ENCODE peak calls at places on chromosomes 13 and 19, in six cellular contexts. One of them, this sample, is unnamed.

GRCh38 chr19:10503002-10503789 is at the start of gene KEAP1:
- DNase-seq in mucosa of descending colon: peak; percentile 78
- DNase-seq in stimulated activated CD4-positive, alpha-beta T cell treated with anti-CD3 and anti-CD28 coated beads, Interleukin-4, amount 100 ng/mL, for 24 hours: peak; percentile 48
- DNase-seq in GM23338: peak; percentile 75
- DNase-seq in foreskin fibroblast: peak; percentile 61
- DNase-seq in T-helper 2 cell: peak; percentile 18
- DNase-seq in this sample: peak; percentile 29

GRCh38 chr13:40940841-40941240 is 78.3 kb downstream of the ELF1 start:
- DNase-seq in stimulated activated CD4-positive, alpha-beta T cell treated with anti-CD3 and anti-CD28 coated beads, Interleukin-4, amount 100 ng/mL, for 24 hours: no peak
- DNase-seq in T-helper 2 cell: no peak
- DNase-seq in GM23338: no peak
- DNase-seq in mucosa of descending colon: no peak
- DNase-seq in foreskin fibroblast: peak; percentile 28
- DNase-seq in this sample: no peak

GRCh38 chr13:76512676-76513277 is 373.4 kb downstream of the KCTD12 start:
- DNase-seq in T-helper 2 cell: no peak
- DNase-seq in mucosa of descending colon: no peak
- DNase-seq in foreskin fibroblast: peak; percentile 94
- DNase-seq in GM23338: no peak
- DNase-seq in stimulated activated CD4-positive, alpha-beta T cell treated with anti-CD3 and anti-CD28 coated beads, Interleukin-4, amount 100 ng/mL, for 24 hours: no peak
- DNase-seq in this sample: peak; percentile 74

GRCh38 chr19:35703343-35703742 is 1.0 kb upstream of the ZBTB32 start:
- DNase-seq in stimulated activated CD4-positive, alpha-beta T cell treated with anti-CD3 and anti-CD28 coated beads, Interleukin-4, amount 100 ng/mL, for 24 hours: no peak
- DNase-seq in mucosa of descending colon: no peak
- DNase-seq in T-helper 2 cell: no peak
- DNase-seq in foreskin fibroblast: no peak
- DNase-seq in GM23338: peak; percentile 65
- DNase-seq in this sample: no peak

GRCh38 chr19:49637865-49638350 is 2.0 kb downstream of the RRAS start:
- DNase-seq in foreskin fibroblast: peak; percentile 94
- DNase-seq in GM23338: peak; percentile 71
- DNase-seq in T-helper 2 cell: no peak
- DNase-seq in stimulated activated CD4-positive, alpha-beta T cell treated with anti-CD3 and anti-CD28 coated beads, Interleukin-4, amount 100 ng/mL, for 24 hours: no peak
- DNase-seq in mucosa of descending colon: peak; percentile 93
- DNase-seq in this sample: peak; percentile 93

GRCh38 chr13:109454167-109454917 is 332.0 kb downstream of the IRS2 start:
- DNase-seq in GM23338: no peak
- DNase-seq in stimulated activated CD4-positive, alpha-beta T cell treated with anti-CD3 and anti-CD28 coated beads, Interleukin-4, amount 100 ng/mL, for 24 hours: no peak
- DNase-seq in foreskin fibroblast: no peak
- DNase-seq in T-helper 2 cell: no peak
- DNase-seq in mucosa of descending colon: no peak
- DNase-seq in this sample: no peak

GRCh38 chr19:56942749-56943148 is 102.2 kb upstream of the PEG3 start:
- DNase-seq in GM23338: no peak
- DNase-seq in mucosa of descending colon: no peak
- DNase-seq in foreskin fibroblast: no peak
- DNase-seq in stimulated activated CD4-positive, alpha-beta T cell treated with anti-CD3 and anti-CD28 coated beads, Interleukin-4, amount 100 ng/mL, for 24 hours: no peak
- DNase-seq in T-helper 2 cell: no peak
- DNase-seq in this sample: no peak

GRCh38 chr13:59229861-59230260 is 933.9 kb downstream of the DIAPH3 start:
- DNase-seq in mucosa of descending colon: no peak
- DNase-seq in GM23338: no peak
- DNase-seq in stimulated activated CD4-positive, alpha-beta T cell treated with anti-CD3 and anti-CD28 coated beads, Interleukin-4, amount 100 ng/mL, for 24 hours: no peak
- DNase-seq in T-helper 2 cell: no peak
- DNase-seq in foreskin fibroblast: no peak
- DNase-seq in this sample: no peak

GRCh38 chr19:46608178-46608577 is 7.0 kb downstream of the CALM3 start:
- DNase-seq in mucosa of descending colon: peak; percentile 17
- DNase-seq in GM23338: no peak
- DNase-seq in foreskin fibroblast: no peak
- DNase-seq in T-helper 2 cell: no peak
- DNase-seq in stimulated activated CD4-positive, alpha-beta T cell treated with anti-CD3 and anti-CD28 coated beads, Interleukin-4, amount 100 ng/mL, for 24 hours: no peak
- DNase-seq in this sample: no peak

GRCh38 chr13:73220966-73221720 is 162.3 kb downstream of the KLF5 start:
- DNase-seq in foreskin fibroblast: no peak
- DNase-seq in GM23338: no peak
- DNase-seq in stimulated activated CD4-positive, alpha-beta T cell treated with anti-CD3 and anti-CD28 coated beads, Interleukin-4, amount 100 ng/mL, for 24 hours: no peak
- DNase-seq in T-helper 2 cell: no peak
- DNase-seq in mucosa of descending colon: peak; percentile 55
- DNase-seq in this sample: peak; percentile 34

GRCh38 chr19:1807030-1807694 is 4.9 kb downstream of the ATP8B3 start:
- DNase-seq in foreskin fibroblast: no peak
- DNase-seq in T-helper 2 cell: no peak
- DNase-seq in GM23338: no peak
- DNase-seq in stimulated activated CD4-positive, alpha-beta T cell treated with anti-CD3 and anti-CD28 coated beads, Interleukin-4, amount 100 ng/mL, for 24 hours: no peak
- DNase-seq in mucosa of descending colon: no peak
- DNase-seq in this sample: no peak

GRCh38 chr13:44132710-44133109 is 240.9 kb upstream of the SERP2 start:
- DNase-seq in GM23338: no peak
- DNase-seq in stimulated activated CD4-positive, alpha-beta T cell treated with anti-CD3 and anti-CD28 coated beads, Interleukin-4, amount 100 ng/mL, for 24 hours: no peak
- DNase-seq in mucosa of descending colon: no peak
- DNase-seq in T-helper 2 cell: no peak
- DNase-seq in foreskin fibroblast: peak; percentile 72
- DNase-seq in this sample: peak; percentile 43

GRCh38 chr13:93364166-93364565 is 137.6 kb downstream of the GPC6 start:
- DNase-seq in T-helper 2 cell: no peak
- DNase-seq in mucosa of descending colon: no peak
- DNase-seq in foreskin fibroblast: peak; percentile 39
- DNase-seq in GM23338: no peak
- DNase-seq in stimulated activated CD4-positive, alpha-beta T cell treated with anti-CD3 and anti-CD28 coated beads, Interleukin-4, amount 100 ng/mL, for 24 hours: no peak
- DNase-seq in this sample: no peak

GRCh38 chr19:48695743-48696352 is at the start of gene FUT2:
- DNase-seq in T-helper 2 cell: no peak
- DNase-seq in stimulated activated CD4-positive, alpha-beta T cell treated with anti-CD3 and anti-CD28 coated beads, Interleukin-4, amount 100 ng/mL, for 24 hours: no peak
- DNase-seq in GM23338: peak; percentile 86
- DNase-seq in mucosa of descending colon: peak; percentile 88
- DNase-seq in foreskin fibroblast: no peak
- DNase-seq in this sample: no peak

GRCh38 chr13:51770160-51770559 is 33.8 kb downstream of the DHRS12 start:
- DNase-seq in T-helper 2 cell: no peak
- DNase-seq in foreskin fibroblast: no peak
- DNase-seq in stimulated activated CD4-positive, alpha-beta T cell treated with anti-CD3 and anti-CD28 coated beads, Interleukin-4, amount 100 ng/mL, for 24 hours: no peak
- DNase-seq in mucosa of descending colon: no peak
- DNase-seq in GM23338: no peak
- DNase-seq in this sample: no peak

GRCh38 chr19:29170554-29170953 is 42.4 kb downstream of the UQCRFS1 start:
- DNase-seq in GM23338: no peak
- DNase-seq in stimulated activated CD4-positive, alpha-beta T cell treated with anti-CD3 and anti-CD28 coated beads, Interleukin-4, amount 100 ng/mL, for 24 hours: no peak
- DNase-seq in T-helper 2 cell: no peak
- DNase-seq in foreskin fibroblast: no peak
- DNase-seq in mucosa of descending colon: no peak
- DNase-seq in this sample: no peak

GRCh38 chr13:107192289-107192688 is 624.4 kb upstream of the ARGLU1 start:
- DNase-seq in stimulated activated CD4-positive, alpha-beta T cell treated with anti-CD3 and anti-CD28 coated beads, Interleukin-4, amount 100 ng/mL, for 24 hours: no peak
- DNase-seq in foreskin fibroblast: no peak
- DNase-seq in GM23338: peak; percentile 56
- DNase-seq in mucosa of descending colon: no peak
- DNase-seq in T-helper 2 cell: no peak
- DNase-seq in this sample: no peak

GRCh38 chr13:102040812-102041211 is 361.0 kb downstream of the FGF14 start:
- DNase-seq in GM23338: no peak
- DNase-seq in foreskin fibroblast: no peak
- DNase-seq in stimulated activated CD4-positive, alpha-beta T cell treated with anti-CD3 and anti-CD28 coated beads, Interleukin-4, amount 100 ng/mL, for 24 hours: no peak
- DNase-seq in T-helper 2 cell: no peak
- DNase-seq in mucosa of descending colon: no peak
- DNase-seq in this sample: no peak

GRCh38 chr19:13146763-13147563 is 3.2 kb downstream of the STX10 start:
- DNase-seq in foreskin fibroblast: peak; percentile 94
- DNase-seq in stimulated activated CD4-positive, alpha-beta T cell treated with anti-CD3 and anti-CD28 coated beads, Interleukin-4, amount 100 ng/mL, for 24 hours: no peak
- DNase-seq in GM23338: no peak
- DNase-seq in mucosa of descending colon: no peak
- DNase-seq in T-helper 2 cell: no peak
- DNase-seq in this sample: peak; percentile 84

GRCh38 chr19:46634045-46634655 is 1.9 kb downstream of the GNG8 start:
- DNase-seq in mucosa of descending colon: peak; percentile 98
- DNase-seq in T-helper 2 cell: peak; percentile 95
- DNase-seq in foreskin fibroblast: peak; percentile 90
- DNase-seq in stimulated activated CD4-positive, alpha-beta T cell treated with anti-CD3 and anti-CD28 coated beads, Interleukin-4, amount 100 ng/mL, for 24 hours: peak; percentile 93
- DNase-seq in GM23338: peak; percentile 96
- DNase-seq in this sample: peak; percentile 95

GRCh38 chr19:33366127-33366526 is 7.4 kb upstream of the CEBPG start:
- DNase-seq in GM23338: no peak
- DNase-seq in mucosa of descending colon: no peak
- DNase-seq in stimulated activated CD4-positive, alpha-beta T cell treated with anti-CD3 and anti-CD28 coated beads, Interleukin-4, amount 100 ng/mL, for 24 hours: no peak
- DNase-seq in foreskin fibroblast: no peak
- DNase-seq in T-helper 2 cell: no peak
- DNase-seq in this sample: no peak

GRCh38 chr13:73938375-73939070 is 195.7 kb downstream of the KLF12 start:
- DNase-seq in GM23338: no peak
- DNase-seq in T-helper 2 cell: no peak
- DNase-seq in foreskin fibroblast: peak; percentile 84
- DNase-seq in mucosa of descending colon: no peak
- DNase-seq in stimulated activated CD4-positive, alpha-beta T cell treated with anti-CD3 and anti-CD28 coated beads, Interleukin-4, amount 100 ng/mL, for 24 hours: no peak
- DNase-seq in this sample: peak; percentile 69

GRCh38 chr13:83211301-83211700 is 671.0 kb downstream of the SLITRK1 start:
- DNase-seq in GM23338: no peak
- DNase-seq in stimulated activated CD4-positive, alpha-beta T cell treated with anti-CD3 and anti-CD28 coated beads, Interleukin-4, amount 100 ng/mL, for 24 hours: no peak
- DNase-seq in foreskin fibroblast: peak; percentile 69
- DNase-seq in mucosa of descending colon: no peak
- DNase-seq in T-helper 2 cell: no peak
- DNase-seq in this sample: no peak

GRCh38 chr13:38264363-38265134 is 85.1 kb upstream of the UFM1 start:
- DNase-seq in stimulated activated CD4-positive, alpha-beta T cell treated with anti-CD3 and anti-CD28 coated beads, Interleukin-4, amount 100 ng/mL, for 24 hours: no peak
- DNase-seq in foreskin fibroblast: no peak
- DNase-seq in T-helper 2 cell: no peak
- DNase-seq in GM23338: no peak
- DNase-seq in mucosa of descending colon: no peak
- DNase-seq in this sample: no peak

GRCh38 chr19:10979950-10980349 is 19.1 kb downstream of the SMARCA4 start:
- DNase-seq in T-helper 2 cell: no peak
- DNase-seq in foreskin fibroblast: no peak
- DNase-seq in mucosa of descending colon: no peak
- DNase-seq in stimulated activated CD4-positive, alpha-beta T cell treated with anti-CD3 and anti-CD28 coated beads, Interleukin-4, amount 100 ng/mL, for 24 hours: peak; percentile 28
- DNase-seq in GM23338: no peak
- DNase-seq in this sample: no peak

GRCh38 chr13:30276178-30276577 is 31.2 kb downstream of the KATNAL1 start:
- DNase-seq in mucosa of descending colon: no peak
- DNase-seq in T-helper 2 cell: no peak
- DNase-seq in stimulated activated CD4-positive, alpha-beta T cell treated with anti-CD3 and anti-CD28 coated beads, Interleukin-4, amount 100 ng/mL, for 24 hours: no peak
- DNase-seq in GM23338: no peak
- DNase-seq in foreskin fibroblast: no peak
- DNase-seq in this sample: no peak

GRCh38 chr13:80977168-80977567 is 636.2 kb upstream of the SPRY2 start:
- DNase-seq in T-helper 2 cell: no peak
- DNase-seq in stimulated activated CD4-positive, alpha-beta T cell treated with anti-CD3 and anti-CD28 coated beads, Interleukin-4, amount 100 ng/mL, for 24 hours: no peak
- DNase-seq in mucosa of descending colon: no peak
- DNase-seq in foreskin fibroblast: no peak
- DNase-seq in GM23338: no peak
- DNase-seq in this sample: no peak

GRCh38 chr19:10896851-10897526 is 25.6 kb downstream of the CARM1 start:
- DNase-seq in T-helper 2 cell: no peak
- DNase-seq in stimulated activated CD4-positive, alpha-beta T cell treated with anti-CD3 and anti-CD28 coated beads, Interleukin-4, amount 100 ng/mL, for 24 hours: no peak
- DNase-seq in mucosa of descending colon: no peak
- DNase-seq in foreskin fibroblast: no peak
- DNase-seq in GM23338: no peak
- DNase-seq in this sample: no peak

GRCh38 chr19:48501961-48502719 is 9.5 kb downstream of the LMTK3 start:
- DNase-seq in mucosa of descending colon: peak; percentile 83
- DNase-seq in T-helper 2 cell: peak; percentile 78
- DNase-seq in GM23338: peak; percentile 100
- DNase-seq in foreskin fibroblast: no peak
- DNase-seq in stimulated activated CD4-positive, alpha-beta T cell treated with anti-CD3 and anti-CD28 coated beads, Interleukin-4, amount 100 ng/mL, for 24 hours: peak; percentile 62
- DNase-seq in this sample: peak; percentile 97

GRCh38 chr19:17405250-17406038 is at the start of gene BST2:
- DNase-seq in foreskin fibroblast: no peak
- DNase-seq in T-helper 2 cell: peak; percentile 38
- DNase-seq in mucosa of descending colon: peak; percentile 53
- DNase-seq in stimulated activated CD4-positive, alpha-beta T cell treated with anti-CD3 and anti-CD28 coated beads, Interleukin-4, amount 100 ng/mL, for 24 hours: peak; percentile 48
- DNase-seq in GM23338: peak; percentile 78
- DNase-seq in this sample: peak; percentile 95

GRCh38 chr19:46813570-46814358 is 25.4 kb upstream of the SLC1A5 start:
- DNase-seq in foreskin fibroblast: peak; percentile 55
- DNase-seq in stimulated activated CD4-positive, alpha-beta T cell treated with anti-CD3 and anti-CD28 coated beads, Interleukin-4, amount 100 ng/mL, for 24 hours: no peak
- DNase-seq in GM23338: no peak
- DNase-seq in T-helper 2 cell: no peak
- DNase-seq in mucosa of descending colon: peak; percentile 75
- DNase-seq in this sample: peak; percentile 46

GRCh38 chr19:35495107-35496064 is 5.1 kb upstream of the KRTDAP start:
- DNase-seq in mucosa of descending colon: peak; percentile 69
- DNase-seq in T-helper 2 cell: peak; percentile 60
- DNase-seq in stimulated activated CD4-positive, alpha-beta T cell treated with anti-CD3 and anti-CD28 coated beads, Interleukin-4, amount 100 ng/mL, for 24 hours: peak; percentile 83
- DNase-seq in foreskin fibroblast: peak; percentile 85
- DNase-seq in GM23338: peak; percentile 86
- DNase-seq in this sample: peak; percentile 72

GRCh38 chr13:20125129-20125782 is 35.6 kb downstream of the GJA3 start:
- DNase-seq in T-helper 2 cell: no peak
- DNase-seq in stimulated activated CD4-positive, alpha-beta T cell treated with anti-CD3 and anti-CD28 coated beads, Interleukin-4, amount 100 ng/mL, for 24 hours: no peak
- DNase-seq in mucosa of descending colon: no peak
- DNase-seq in GM23338: no peak
- DNase-seq in foreskin fibroblast: peak; percentile 67
- DNase-seq in this sample: peak; percentile 69

GRCh38 chr19:2811221-2811722 is 8.4 kb upstream of the ZNF554 start:
- DNase-seq in stimulated activated CD4-positive, alpha-beta T cell treated with anti-CD3 and anti-CD28 coated beads, Interleukin-4, amount 100 ng/mL, for 24 hours: no peak
- DNase-seq in T-helper 2 cell: no peak
- DNase-seq in GM23338: no peak
- DNase-seq in mucosa of descending colon: peak; percentile 69
- DNase-seq in foreskin fibroblast: no peak
- DNase-seq in this sample: no peak

GRCh38 chr13:41188584-41188983 is 5.8 kb downstream of the KBTBD7 start:
- DNase-seq in foreskin fibroblast: peak; percentile 59
- DNase-seq in GM23338: no peak
- DNase-seq in T-helper 2 cell: no peak
- DNase-seq in mucosa of descending colon: no peak
- DNase-seq in stimulated activated CD4-positive, alpha-beta T cell treated with anti-CD3 and anti-CD28 coated beads, Interleukin-4, amount 100 ng/mL, for 24 hours: no peak
- DNase-seq in this sample: peak; percentile 16

GRCh38 chr13:113513761-113514160 is 23.2 kb upstream of the DCUN1D2 start:
- DNase-seq in foreskin fibroblast: no peak
- DNase-seq in GM23338: no peak
- DNase-seq in T-helper 2 cell: no peak
- DNase-seq in stimulated activated CD4-positive, alpha-beta T cell treated with anti-CD3 and anti-CD28 coated beads, Interleukin-4, amount 100 ng/mL, for 24 hours: no peak
- DNase-seq in mucosa of descending colon: no peak
- DNase-seq in this sample: no peak

GRCh38 chr19:3224346-3225325 is at the start of gene CELF5:
- DNase-seq in GM23338: peak; percentile 75
- DNase-seq in mucosa of descending colon: peak; percentile 63
- DNase-seq in T-helper 2 cell: peak; percentile 55
- DNase-seq in foreskin fibroblast: peak; percentile 67
- DNase-seq in stimulated activated CD4-positive, alpha-beta T cell treated with anti-CD3 and anti-CD28 coated beads, Interleukin-4, amount 100 ng/mL, for 24 hours: peak; percentile 46
- DNase-seq in this sample: peak; percentile 36